ENCODE peak calls at places on chromosomes 3 and 15, in six cellular contexts. F, E, G, K, H and T are unnamed samples.

GRCh38 chr3:40972350-40972749 is 227.0 kb upstream of the CTNNB1 start:
- DNase-seq in F (no peak), K (no peak), G (no peak), H (no peak), E (no peak), T (no peak)

GRCh38 chr3:54123538-54124196 is 1.3 kb downstream of the CACNA2D3 start:
- DNase-seq in E (no peak), G (no peak), F (no peak), H (no peak), K (no peak), T (no peak)

GRCh38 chr15:63504979-63505841 is 817 bp downstream of the USP3 start:
- DNase-seq in F (peak), E (peak), K (peak), H (peak), G (no peak), T (peak)

GRCh38 chr3:17407576-17407975 is 334.9 kb downstream of the TBC1D5 start:
- DNase-seq in H (no peak), E (no peak), G (no peak), F (no peak), K (no peak), T (no peak)

GRCh38 chr3:139797724-139798343 is 120.1 kb upstream of the NMNAT3 start:
- DNase-seq in E (peak), H (no peak), G (no peak), F (peak), K (peak), T (peak)

GRCh38 chr3:60325610-60326181 is 925.6 kb downstream of the FHIT start:
- DNase-seq in E (no peak), K (no peak), H (peak), G (no peak), F (no peak), T (no peak)

GRCh38 chr15:78984041-78984440 is 39.2 kb upstream of the CTSH start:
- DNase-seq in G (no peak), K (no peak), E (no peak), H (no peak), F (no peak), T (no peak)

GRCh38 chr15:96330450-96331140 is at the start of gene NR2F2:
- DNase-seq in G (peak), F (peak), K (peak), E (peak), H (peak), T (peak)

GRCh38 chr3:54905230-54905888 is 22.5 kb downstream of the LRTM1 start:
- DNase-seq in H (no peak), K (no peak), G (no peak), F (no peak), E (no peak), T (no peak)

GRCh38 chr15:74274485-74275038 is 38.4 kb downstream of the CCDC33 start:
- DNase-seq in G (no peak), E (no peak), K (no peak), F (no peak), H (no peak), T (no peak)

GRCh38 chr3:154584041-154584440 is 154.1 kb upstream of the GPR149 start:
- DNase-seq in H (no peak), E (no peak), F (no peak), G (no peak), K (no peak), T (no peak)
- TF ChIP-seq CTCF in H (no peak), E (no peak), F (no peak), G (no peak), K (no peak), T (no peak)

DNA sequence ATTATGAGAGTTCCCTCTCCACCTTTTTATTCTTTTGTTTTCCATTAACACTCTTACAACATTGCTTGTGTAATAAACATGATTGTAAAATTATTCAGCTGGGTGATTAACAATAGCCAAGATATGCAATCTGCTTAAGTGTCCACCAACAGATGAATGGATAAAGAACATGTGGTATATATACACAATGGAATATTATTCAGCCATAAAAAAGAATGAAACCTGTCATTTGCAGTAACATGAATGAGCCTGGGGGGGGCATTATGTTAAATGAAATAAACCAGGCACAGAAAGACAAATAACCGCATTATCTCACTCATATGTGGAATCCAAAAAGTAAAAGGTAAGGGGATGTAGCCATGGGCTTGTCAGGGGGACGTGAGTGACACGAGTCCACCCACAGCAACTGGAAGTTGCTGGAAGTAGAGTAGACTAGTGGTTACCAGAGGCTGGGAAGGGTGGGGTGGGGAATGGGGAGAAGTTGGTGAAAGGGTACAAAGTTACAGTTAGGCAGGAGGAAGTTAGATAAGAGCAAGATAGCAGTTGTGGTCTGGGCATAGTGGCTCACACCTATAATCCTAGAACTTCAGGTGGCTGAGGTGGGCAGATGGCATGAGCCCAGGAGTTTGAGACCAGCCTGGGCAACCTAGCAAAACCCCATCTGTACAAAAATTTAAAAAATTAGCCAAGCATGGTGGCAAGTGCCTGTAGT is 28.7 kb upstream of the CD47 start:
- DNase-seq in F (no peak), H (no peak), E (no peak), G (no peak), K (no peak), T (no peak)
- TF ChIP-seq CTCF in F (no peak), H (no peak), E (no peak), G (no peak), K (no peak), T (no peak)

GRCh38 chr3:87833039-87833377 is 225.8 kb downstream of the CGGBP1 start:
- DNase-seq in K (no peak), G (no peak), F (no peak), E (no peak), H (no peak), T (no peak)

GRCh38 chr3:87836026-87836425 is 222.8 kb downstream of the CGGBP1 start:
- DNase-seq in H (no peak), F (no peak), E (no peak), K (no peak), G (no peak), T (no peak)

DNA sequence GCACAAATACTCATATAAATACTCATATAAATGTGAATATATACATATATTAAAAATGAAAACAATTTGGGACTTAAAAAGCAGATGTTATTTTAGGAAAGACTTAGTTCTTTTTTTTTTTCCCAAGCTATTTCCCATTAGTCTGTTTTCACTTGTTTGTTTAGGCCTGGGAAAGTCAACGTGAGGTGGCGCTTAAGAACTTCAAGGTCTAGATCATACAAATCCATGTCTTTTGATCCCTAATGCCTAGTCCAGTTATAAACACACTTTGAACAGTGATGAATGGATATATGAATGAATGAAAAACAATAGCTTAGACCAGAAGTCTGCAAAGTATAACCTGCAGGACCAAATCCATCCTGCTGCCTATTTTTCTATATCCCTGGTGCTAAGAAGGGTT is 224.5 kb downstream of the CGGBP1 start:
- DNase-seq in F (no peak), K (no peak), E (no peak), H (no peak), G (no peak), T (no peak)
- TF ChIP-seq CTCF in F (no peak), K (no peak), E (no peak), H (no peak), G (no peak), T (no peak)

DNA sequence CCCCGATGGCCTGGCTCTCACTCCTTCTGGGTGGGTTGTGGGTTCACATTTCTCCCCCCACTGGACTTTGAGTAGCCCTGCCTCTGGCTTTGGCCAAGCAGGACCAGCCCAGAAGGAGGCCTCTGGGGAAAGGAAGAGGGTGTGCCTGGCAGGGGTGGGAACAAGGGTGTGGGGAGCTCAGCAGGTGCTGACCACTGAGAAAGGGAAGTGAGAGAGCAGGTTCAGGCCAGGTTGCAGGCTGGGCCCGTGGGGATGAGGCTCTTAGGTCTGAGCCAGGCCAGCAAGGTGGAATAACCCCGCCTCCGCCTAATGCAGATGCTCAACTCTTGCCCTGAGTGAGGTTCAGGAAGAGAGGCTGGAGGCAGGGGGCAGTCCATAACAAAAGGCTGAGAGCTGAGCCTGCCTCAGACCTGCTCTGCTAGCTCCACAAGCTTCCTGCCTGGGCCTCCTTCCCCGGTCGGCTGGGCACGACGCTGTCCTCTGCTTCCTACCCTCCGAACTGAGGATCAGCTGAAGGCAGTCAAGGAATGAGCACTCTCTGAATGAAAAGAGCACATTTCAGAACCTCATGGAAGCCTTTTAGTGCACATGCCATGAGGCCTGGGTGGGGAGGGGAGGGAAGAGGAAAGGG is 82.7 kb downstream of the TLE3 start:
- DNase-seq in H (peak), F (no peak), K (peak), G (no peak), E (no peak), T (no peak)
- TF ChIP-seq CTCF in H (no peak), F (no peak), K (no peak), G (no peak), E (no peak), T (no peak)

DNA sequence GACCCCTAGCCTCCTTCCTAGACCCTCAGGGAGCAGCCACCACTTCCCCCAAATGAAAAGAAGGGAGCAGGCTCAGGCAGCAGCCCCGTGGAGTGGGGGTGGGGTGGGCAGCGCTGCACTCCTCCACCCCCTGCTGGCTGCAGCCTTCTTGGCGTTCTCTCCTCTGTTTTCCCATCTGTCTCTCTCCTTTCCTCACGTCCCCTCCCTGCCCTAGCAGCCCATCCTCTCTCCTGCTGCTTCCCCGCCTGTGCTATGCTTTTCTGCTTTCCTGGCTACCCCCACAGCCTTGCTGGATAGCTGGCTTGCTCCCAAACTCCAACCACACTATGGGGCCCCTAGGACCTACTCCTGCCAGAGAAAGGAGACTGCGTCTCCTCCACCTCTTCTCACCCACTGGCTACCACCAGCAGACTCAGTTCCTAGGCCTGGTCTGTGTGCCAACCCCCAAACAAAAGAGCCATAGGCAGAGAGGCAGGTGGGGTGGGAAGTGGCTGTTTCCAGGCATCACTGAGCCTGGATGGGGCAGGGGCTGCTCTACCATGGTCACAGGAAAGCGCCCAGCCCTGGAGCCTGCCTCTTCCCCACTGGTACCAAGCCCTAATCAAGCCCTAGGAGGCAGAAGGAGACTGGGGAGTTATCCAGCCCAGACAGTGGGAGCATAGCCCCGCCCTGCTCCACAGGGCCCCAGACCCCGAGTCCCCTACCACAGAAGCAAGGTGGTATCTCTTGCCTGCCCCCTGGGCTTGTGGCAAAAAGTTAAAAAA is 3.4 kb upstream of the DISP2 start:
- DNase-seq in H (peak), G (no peak), E (no peak), F (peak), K (peak), T (peak)
- TF ChIP-seq CTCF in H (peak), G (peak), E (peak), F (no peak), K (no peak), T (peak)

GRCh38 chr3:59064276-59064675 is 14.5 kb upstream of the CFAP20DC start:
- DNase-seq in K (no peak), F (no peak), E (no peak), H (peak), G (no peak), T (no peak)
- TF ChIP-seq CTCF in K (no peak), F (no peak), E (no peak), H (no peak), G (peak), T (no peak)

DNA sequence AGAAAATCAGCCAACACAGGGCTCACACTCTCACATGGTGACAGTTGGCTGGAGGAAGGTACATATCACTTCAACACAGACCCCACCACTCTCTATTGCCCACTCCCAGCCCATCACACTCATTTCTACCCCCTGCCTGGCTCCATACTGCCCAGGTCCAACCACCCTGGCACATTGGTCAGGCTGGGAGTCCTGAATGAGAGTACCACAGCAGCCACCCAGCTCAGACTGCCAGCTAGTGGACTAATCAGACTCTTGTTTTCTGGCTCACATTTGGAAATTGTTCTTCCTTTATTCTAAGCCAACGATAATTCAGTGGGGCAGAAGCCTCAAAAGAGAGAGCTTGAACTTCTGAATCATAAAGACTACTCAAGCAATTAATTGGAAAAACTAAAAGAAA is 20.0 kb downstream of the MRPL46 start:
- DNase-seq in E (no peak), G (no peak), K (no peak), F (no peak), H (no peak), T (no peak)
- TF ChIP-seq CTCF in E (no peak), G (no peak), K (no peak), F (no peak), H (no peak), T (no peak)